ENCODE peak calls at places on chromosomes 7 and 10, in seven cellular contexts. I is lower leg skin, S is stomach, U is brain microvascular endothelial cell, H is AG09309, D is SK-N-SH, P is transverse colon. O is an unnamed sample.
A peak's percentile ranks its signal among the peaks of the same experiment; 100 is the strongest.

GRCh38 chr7:68216046-68216445 is 1219.4 kb downstream of the TYW1 start:
- DNase-seq in I (peak; percentile 60), S (no peak), U (no peak), H (no peak), D (no peak), P (no peak), O (no peak)

GRCh38 chr7:12401538-12402364 is 1.9 kb downstream of the VWDE start:
- DNase-seq in I (no peak), S (no peak), U (no peak), H (no peak), D (no peak), P (no peak), O (peak; percentile 6)

GRCh38 chr10:2011106-2011716 is 273.9 kb upstream of the ADARB2 start:
- DNase-seq in I (no peak), S (no peak), U (no peak), H (no peak), D (no peak), P (no peak), O (no peak)

GRCh38 chr10:77637474-77637985 is at the start of gene KCNMA1:
- DNase-seq in I (no peak), S (no peak), U (peak; percentile 28), H (no peak), D (peak; percentile 86), P (peak; percentile 26), O (no peak)

GRCh38 chr7:151756076-151756731 is 120.7 kb downstream of the PRKAG2 start:
- DNase-seq in I (no peak), S (no peak), U (peak; percentile 58), H (no peak), D (no peak), P (peak; percentile 20), O (peak; percentile 26)

GRCh38 chr10:58780481-58780880 is 267.8 kb downstream of the BICC1 start:
- DNase-seq in I (no peak), S (no peak), U (no peak), H (no peak), D (no peak), P (no peak), O (no peak)

GRCh38 chr10:104353325-104354048 is at the start of gene CFAP58:
- DNase-seq in I (peak; percentile 98), S (peak; percentile 96), U (peak; percentile 92), H (no peak), D (peak; percentile 89), P (peak; percentile 96), O (peak; percentile 88)

GRCh38 chr7:101501351-101501750 is 127.7 kb downstream of the MYL10 start:
- DNase-seq in I (no peak), S (no peak), U (no peak), H (no peak), D (no peak), P (no peak), O (no peak)

GRCh38 chr7:137989127-137989526 is 12.8 kb downstream of the CREB3L2 start:
- DNase-seq in I (no peak), S (no peak), U (no peak), H (no peak), D (no peak), P (no peak), O (no peak)

GRCh38 chr10:80444646-80445319 is 9.3 kb upstream of the TSPAN14 start:
- DNase-seq in I (no peak), S (peak; percentile 63), U (peak; percentile 56), H (peak; percentile 60), D (peak; percentile 58), P (peak; percentile 63), O (peak; percentile 70)

GRCh38 chr7:1981878-1982230 is 250.9 kb downstream of the MAD1L1 start:
- DNase-seq in I (no peak), S (no peak), U (no peak), H (no peak), D (no peak), P (no peak), O (no peak)

GRCh38 chr7:30923774-30924413 is 12.2 kb downstream of the AQP1 start:
- DNase-seq in I (peak; percentile 79), S (peak; percentile 4), U (no peak), H (no peak), D (peak; percentile 17), P (peak; percentile 3), O (no peak)

GRCh38 chr10:77350711-77351119 is 286.9 kb downstream of the KCNMA1 start:
- DNase-seq in I (no peak), S (peak; percentile 43), U (peak; percentile 100), H (peak; percentile 91), D (peak; percentile 19), P (no peak), O (peak; percentile 80)

GRCh38 chr10:34303022-34303421 is 512.1 kb downstream of the PARD3 start:
- DNase-seq in I (no peak), S (no peak), U (no peak), H (no peak), D (no peak), P (no peak), O (no peak)

GRCh38 chr10:34298371-34298818 is 516.7 kb downstream of the PARD3 start:
- DNase-seq in I (no peak), S (no peak), U (no peak), H (no peak), D (no peak), P (no peak), O (no peak)

GRCh38 chr10:34297551-34298370 is 517.3 kb downstream of the PARD3 start:
- DNase-seq in I (no peak), S (no peak), U (no peak), H (no peak), D (no peak), P (no peak), O (no peak)

GRCh38 chr10:34295142-34295548 is 520.0 kb downstream of the PARD3 start:
- DNase-seq in I (no peak), S (no peak), U (no peak), H (no peak), D (no peak), P (no peak), O (no peak)

GRCh38 chr10:34299105-34299611 is 515.9 kb downstream of the PARD3 start:
- DNase-seq in I (no peak), S (no peak), U (peak; percentile 75), H (no peak), D (no peak), P (no peak), O (peak; percentile 80)
- H3K4me3 ChIP-seq in I (no peak overlapping the region), S (no peak overlapping the region), U (no peak overlapping the region), H (no peak overlapping the region), D (no peak overlapping the region), P (no peak overlapping the region), O (no peak overlapping the region)

DNA sequence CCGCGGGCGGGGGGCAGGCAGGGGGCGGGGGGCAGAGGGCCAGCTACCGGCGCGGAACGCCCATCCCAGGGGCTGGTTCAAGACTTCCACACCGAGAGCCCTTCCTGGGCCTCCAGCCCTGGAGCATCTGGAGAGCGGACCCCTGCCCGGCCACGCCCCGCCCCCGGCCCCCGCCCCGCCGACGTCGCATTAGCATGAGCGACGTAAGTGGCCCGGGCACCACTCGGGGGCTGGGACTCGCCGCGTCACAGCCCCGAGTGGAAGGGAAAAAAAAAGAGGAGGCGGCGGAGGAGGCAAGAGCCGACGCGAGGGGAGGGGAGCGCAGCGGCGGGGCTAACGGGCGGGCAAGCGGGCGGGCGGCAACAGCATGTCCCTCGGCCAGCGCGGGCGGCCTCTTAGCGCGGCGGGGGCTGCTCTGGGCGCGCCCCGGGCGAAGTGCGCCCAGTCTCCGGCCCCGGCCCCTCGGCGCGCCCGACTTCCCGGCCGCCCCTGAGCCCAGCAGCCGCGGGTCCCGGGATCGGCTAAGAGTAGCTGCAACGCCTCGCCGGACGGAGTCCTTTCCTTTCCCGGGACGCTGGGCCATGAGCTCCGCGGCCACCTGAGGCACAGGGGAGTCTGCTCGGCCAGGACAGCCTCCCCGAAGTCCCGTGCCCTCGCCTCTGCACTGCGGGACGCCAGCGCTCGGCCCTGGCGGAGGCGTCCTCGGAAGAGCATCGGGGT is at the start of gene SLC18A3:
- DNase-seq in I (peak; percentile 74), S (no peak), U (no peak), H (no peak), D (peak; percentile 95), P (no peak), O (no peak)
- H3K4me3 ChIP-seq in I (no peak within 1 kb of the TSS), S (peak within 1 kb of the TSS; percentile 12), U (peak within 1 kb of the TSS; percentile 3), H (no peak within 1 kb of the TSS), D (peak within 1 kb of the TSS; percentile 54), P (no peak within 1 kb of the TSS), O (no peak within 1 kb of the TSS)

GRCh38 chr10:122279725-122280141 is 8.6 kb downstream of the BTBD16 start:
- DNase-seq in I (peak; percentile 83), S (peak; percentile 34), U (peak; percentile 70), H (no peak), D (peak; percentile 43), P (no peak), O (peak; percentile 74)

GRCh38 chr10:122281751-122282150 is 10.7 kb downstream of the BTBD16 start:
- DNase-seq in I (peak; percentile 50), S (no peak), U (no peak), H (no peak), D (no peak), P (no peak), O (no peak)

GRCh38 chr10:122280977-122281376 is 9.9 kb downstream of the BTBD16 start:
- DNase-seq in I (peak; percentile 17), S (peak; percentile 11), U (no peak), H (no peak), D (no peak), P (no peak), O (no peak)

GRCh38 chr10:122282253-122282671 is 11.2 kb downstream of the BTBD16 start:
- DNase-seq in I (peak; percentile 82), S (peak; percentile 19), U (peak; percentile 34), H (no peak), D (no peak), P (no peak), O (no peak)

GRCh38 chr10:122280156-122280555 is 9.1 kb downstream of the BTBD16 start:
- DNase-seq in I (peak; percentile 69), S (peak; percentile 14), U (no peak), H (no peak), D (no peak), P (no peak), O (no peak)
- H3K4me3 ChIP-seq in I (no peak overlapping the region), S (no peak overlapping the region), U (no peak overlapping the region), H (no peak overlapping the region), D (no peak overlapping the region), P (no peak overlapping the region), O (no peak overlapping the region)

DNA sequence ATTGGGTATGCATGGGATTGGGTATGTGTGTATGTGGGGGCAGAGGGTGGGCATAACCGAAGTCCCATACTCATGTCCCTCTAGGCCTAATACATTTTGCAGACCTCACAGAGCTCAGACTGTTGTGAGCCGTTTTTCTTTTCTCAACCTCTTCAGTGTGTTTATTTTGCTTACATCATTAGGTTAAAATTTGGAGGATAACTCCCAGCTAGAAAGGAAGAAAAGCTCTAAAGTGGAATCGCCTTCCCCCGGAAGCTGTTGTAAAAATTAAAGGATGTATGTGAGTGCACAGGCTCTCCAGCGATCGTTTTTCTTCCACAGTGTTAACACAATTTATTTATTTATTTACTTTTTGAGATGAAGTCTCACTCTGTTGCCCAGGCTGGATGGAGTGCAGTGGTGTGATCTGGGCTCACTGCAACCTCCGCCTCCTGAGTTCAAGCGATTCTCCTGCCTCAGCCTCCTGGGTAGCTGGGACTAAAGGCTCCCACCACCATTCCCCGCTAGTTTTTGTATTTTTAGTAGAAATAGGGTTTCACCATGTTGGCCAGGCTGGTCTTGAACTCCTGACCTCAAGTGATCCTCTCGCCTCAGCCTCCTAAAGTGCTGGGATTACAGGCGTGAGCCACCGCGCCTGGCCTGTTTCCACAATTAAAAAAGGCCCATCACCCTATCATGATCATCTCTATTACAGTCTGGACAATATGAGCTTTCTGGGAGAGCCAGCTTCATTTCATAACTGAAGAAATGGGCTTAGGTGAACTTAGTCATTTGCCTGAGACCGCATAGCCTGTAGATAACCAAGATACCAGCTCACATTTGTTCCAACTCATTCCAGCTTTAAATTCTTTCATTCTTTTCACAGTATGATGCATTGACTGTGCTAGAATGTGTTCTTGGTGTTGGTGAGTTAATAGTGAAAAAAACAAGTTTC is 1.7 kb upstream of the H2AZ2 start:
- DNase-seq in I (no peak), S (no peak), U (no peak), H (no peak), D (no peak), P (no peak), O (no peak)
- H3K4me3 ChIP-seq in I (no peak overlapping the region), S (peak overlapping the region; percentile 60), U (no peak overlapping the region), H (no peak overlapping the region), D (no peak overlapping the region), P (no peak overlapping the region), O (no peak overlapping the region)